ENCODE peak calls at places on chromosomes 12 and 14, in four cellular contexts. Z is astrocyte of the cerebellum; X is CD8-positive, alpha-beta T cell; O is suprapubic skin. K is an unnamed sample.

GRCh38 chr12:43158126-43158525 is 393.9 kb downstream of the ADAMTS20 start:
- DNase-seq in O (no peak), Z (no peak), X (no peak), K (no peak)

GRCh38 chr12:106601548-106601947 is 18.7 kb downstream of the RFX4 start:
- DNase-seq in Z (no peak), X (no peak), O (no peak), K (no peak)

GRCh38 chr14:33567736-33568124 is 383.1 kb downstream of the EGLN3 start:
- DNase-seq in X (no peak), O (no peak), Z (no peak), K (no peak)

GRCh38 chr12:10285919-10286318 is 21.8 kb upstream of the KLRD1 start:
- DNase-seq in X (peak; percentile 28), Z (no peak), O (no peak), K (no peak)

GRCh38 chr12:10097521-10097920 is 1.3 kb downstream of the CLEC1A start:
- DNase-seq in O (no peak), Z (no peak), X (no peak), K (peak; percentile 88)

GRCh38 chr12:109304485-109304884 is 4.6 kb downstream of the FOXN4 start:
- DNase-seq in X (no peak), O (no peak), Z (no peak), K (no peak)

GRCh38 chr12:53754633-53755261 is 3.0 kb upstream of the CISTR start:
- DNase-seq in O (no peak), Z (peak; percentile 33), X (no peak), K (no peak)

GRCh38 chr12:63844391-63845341 is at the start of gene SRGAP1:
- DNase-seq in Z (no peak), O (peak; percentile 83), X (no peak), K (no peak)

GRCh38 chr12:123091756-123092155 is 59.1 kb downstream of the PITPNM2 start:
- DNase-seq in Z (no peak), X (no peak), O (no peak), K (no peak)

GRCh38 chr12:71973687-71974086 is 35.0 kb downstream of the TPH2 start:
- DNase-seq in X (no peak), Z (no peak), O (no peak), K (no peak)

GRCh38 chr12:71970031-71970430 is 31.4 kb downstream of the TPH2 start:
- DNase-seq in O (no peak), Z (no peak), X (no peak), K (no peak)

GRCh38 chr12:71969330-71969729 is 30.7 kb downstream of the TPH2 start:
- DNase-seq in O (no peak), X (no peak), Z (no peak), K (no peak)

GRCh38 chr12:71967176-71967575 is 28.5 kb downstream of the TPH2 start:
- DNase-seq in X (no peak), Z (no peak), O (no peak), K (no peak)

GRCh38 chr12:71972441-71973074 is 33.9 kb downstream of the TPH2 start:
- DNase-seq in O (no peak), Z (no peak), X (no peak), K (no peak)
- TF ChIP-seq CTCF in O (no peak), Z (no peak), X (no peak), K (no peak)

GRCh38 chr14:37588956-37589737 is 5.9 kb downstream of the FOXA1 start:
- DNase-seq in O (no peak), X (no peak), Z (no peak), K (no peak)

GRCh38 chr14:37590096-37590809 is 4.8 kb downstream of the FOXA1 start:
- DNase-seq in O (no peak), X (no peak), Z (no peak), K (no peak)

GRCh38 chr14:37587438-37587837 is 7.6 kb downstream of the FOXA1 start:
- DNase-seq in O (no peak), Z (no peak), X (no peak), K (no peak)

GRCh38 chr14:37587881-37588666 is 7.0 kb downstream of the FOXA1 start:
- DNase-seq in X (no peak), O (no peak), Z (no peak), K (no peak)

DNA sequence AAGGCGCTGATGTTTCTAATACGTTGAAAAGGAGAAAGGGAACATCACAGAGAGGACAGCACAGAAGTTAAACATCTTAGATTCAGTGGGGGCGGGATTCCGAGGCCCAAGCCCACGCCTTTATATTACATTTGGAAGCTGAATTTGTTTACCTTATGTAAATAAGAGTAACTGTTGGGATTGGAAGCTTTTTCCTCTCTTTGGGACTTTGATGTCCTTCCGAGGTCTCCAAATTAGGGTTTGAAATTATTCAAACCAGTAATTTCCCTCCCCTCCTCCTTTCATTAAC is 6.4 kb downstream of the FOXA1 start:
- DNase-seq in X (no peak), Z (no peak), O (no peak), K (no peak)
- H3K4me3 ChIP-seq in X (no peak overlapping the region), Z (no peak overlapping the region), O (no peak overlapping the region), K (no peak overlapping the region)

GRCh38 chr14:32366256-32366655 is 37.2 kb downstream of the AKAP6 start:
- DNase-seq in X (no peak), Z (peak; percentile 61), O (no peak), K (peak; percentile 30)
- TF ChIP-seq CTCF in X (no peak), Z (peak; percentile 41), O (no peak), K (peak; percentile 31)

DNA sequence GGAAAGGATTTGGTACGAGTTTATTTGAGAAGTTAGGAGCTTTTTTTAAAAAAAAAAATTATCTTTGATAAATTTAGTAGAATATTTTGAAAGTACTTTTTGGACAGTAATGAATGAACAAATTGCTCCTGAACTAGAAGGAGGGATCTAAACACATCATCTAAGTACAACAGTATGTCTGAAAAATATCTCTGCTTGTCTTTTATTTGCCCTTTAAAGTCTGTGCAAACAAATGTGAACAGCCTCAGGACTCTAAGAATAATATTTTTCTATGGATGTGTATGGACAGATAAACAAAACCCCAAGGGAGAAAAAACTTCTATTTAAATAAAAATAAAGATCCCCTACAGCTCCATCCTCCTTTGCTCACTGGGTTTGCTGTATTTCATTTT is 19.5 kb downstream of the FBXL14 start:
- DNase-seq in Z (no peak), X (no peak), O (no peak), K (no peak)
- H3K4me3 ChIP-seq in Z (no peak overlapping the region), X (no peak overlapping the region), O (no peak overlapping the region), K (no peak overlapping the region)

DNA sequence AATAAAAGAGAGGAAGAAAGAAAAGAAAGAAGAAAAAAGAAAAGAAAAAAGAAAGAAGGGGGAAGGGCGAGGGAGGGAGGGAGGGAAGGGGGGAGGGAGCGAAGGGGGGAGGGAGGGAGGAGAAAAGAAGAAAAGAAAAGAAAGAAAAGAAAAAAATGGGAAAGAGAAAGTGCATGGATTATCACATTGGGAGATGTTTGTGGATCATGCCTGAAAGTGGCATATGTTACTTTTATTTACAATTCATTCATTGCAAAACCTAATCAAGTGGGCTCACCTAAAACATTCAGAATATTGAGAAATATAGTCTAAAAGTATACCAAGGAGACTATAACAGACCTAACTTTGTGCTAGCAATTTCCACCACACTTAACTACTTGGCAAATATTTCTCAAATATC is 246.9 kb upstream of the SYT1 start:
- DNase-seq in Z (no peak), O (no peak), X (no peak), K (no peak)
- TF ChIP-seq CTCF in Z (no peak), O (no peak), X (no peak), K (no peak)

GRCh38 chr12:120260607-120261006 is 4.9 kb downstream of the PXN start:
- DNase-seq in Z (no peak), X (no peak), O (no peak), K (no peak)

GRCh38 chr12:120264086-120264485 is 1.4 kb downstream of the PXN start:
- DNase-seq in Z (no peak), O (no peak), X (no peak), K (no peak)

GRCh38 chr12:120262852-120263724 is 2.4 kb downstream of the PXN start:
- DNase-seq in X (no peak), Z (no peak), O (no peak), K (no peak)

GRCh38 chr12:120263725-120264040 is 1.8 kb downstream of the PXN start:
- DNase-seq in Z (no peak), O (no peak), X (no peak), K (no peak)

DNA sequence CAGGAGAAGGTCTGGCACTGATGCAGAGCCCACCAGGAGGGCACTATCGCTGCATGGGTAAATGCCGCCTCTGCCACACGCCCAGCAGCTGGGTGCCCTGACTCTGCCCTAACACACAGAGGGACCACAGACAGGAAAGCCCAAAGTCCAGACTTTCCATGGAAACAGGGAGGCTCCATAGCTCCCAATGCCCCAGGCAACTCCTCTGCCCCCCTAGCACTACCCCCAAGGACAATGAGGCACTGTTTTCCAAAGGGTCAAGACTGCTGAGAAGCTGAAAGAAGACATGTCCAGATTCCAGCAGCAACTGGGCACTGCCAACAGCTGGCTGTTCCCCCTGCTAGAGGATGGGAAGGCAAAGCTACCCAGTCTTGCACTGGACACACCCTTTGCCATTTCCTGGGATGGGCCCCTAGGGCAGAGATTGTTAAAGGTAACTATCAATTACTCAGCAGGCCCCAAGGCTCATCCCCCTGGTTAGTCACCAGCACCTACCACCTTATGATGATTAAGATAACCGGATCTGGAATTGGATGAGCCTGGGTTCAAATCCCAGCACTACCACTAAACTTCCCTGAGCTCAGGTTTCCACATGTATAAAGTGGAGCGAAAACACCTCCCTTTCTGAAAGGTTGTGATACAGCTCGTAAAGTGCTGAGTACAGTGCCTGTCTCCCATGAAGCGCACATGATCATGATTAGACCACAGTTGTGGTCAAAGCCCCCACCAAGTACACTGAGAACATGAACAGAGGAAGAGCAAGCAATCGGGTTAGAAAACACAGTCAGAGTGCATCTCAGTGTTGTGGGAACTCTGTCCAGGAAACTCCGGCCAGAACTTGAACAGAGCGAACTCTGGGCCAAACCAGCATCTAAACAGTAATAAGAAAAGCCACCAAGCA is 3.3 kb downstream of the PXN start:
- DNase-seq in O (no peak), X (peak; percentile 41), Z (peak; percentile 31), K (no peak)
- H3K4me3 ChIP-seq in O (peak overlapping the region; percentile 74), X (peak overlapping the region; percentile 77), Z (peak overlapping the region; percentile 87), K (peak overlapping the region; percentile 70)

DNA sequence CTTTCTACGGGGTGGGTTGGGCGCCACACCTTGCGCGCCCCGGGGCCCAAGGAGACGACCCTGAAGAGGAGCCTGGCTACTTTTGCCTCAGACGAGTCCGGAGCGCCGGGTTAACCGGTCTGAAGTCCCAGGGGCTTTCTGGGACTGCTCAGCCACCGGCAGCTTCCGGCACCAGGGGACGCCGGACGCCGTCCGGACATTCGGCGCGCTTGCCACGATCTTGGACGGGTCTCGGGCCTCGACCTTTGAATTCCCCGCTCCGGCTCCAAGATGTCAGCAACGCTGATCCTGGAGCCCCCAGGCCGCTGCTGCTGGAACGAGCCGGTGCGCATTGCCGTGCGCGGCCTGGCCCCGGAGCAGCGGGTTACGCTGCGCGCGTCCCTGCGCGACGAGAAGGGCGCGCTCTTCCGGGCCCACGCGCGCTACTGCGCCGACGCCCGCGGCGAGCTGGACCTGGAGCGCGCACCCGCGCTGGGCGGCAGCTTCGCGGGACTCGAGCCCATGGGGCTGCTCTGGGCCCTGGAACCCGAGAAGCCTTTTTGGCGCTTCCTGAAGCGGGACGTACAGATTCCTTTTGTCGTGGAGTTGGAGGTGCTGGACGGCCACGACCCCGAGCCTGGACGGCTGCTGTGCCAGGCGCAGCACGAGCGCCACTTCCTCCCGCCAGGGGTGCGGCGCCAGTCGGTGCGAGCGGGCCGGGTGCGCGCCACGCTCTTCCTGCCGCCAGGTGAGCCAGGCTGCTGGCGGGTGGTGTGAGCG is at the start of gene ACOT4:
- DNase-seq in O (no peak), X (peak; percentile 63), Z (no peak), K (no peak)
- TF ChIP-seq CTCF in O (no peak), X (no peak), Z (peak; percentile 9), K (no peak)

K was measured in HFF-Myc.